ENCODE peak calls at places on chromosomes 16 and 17, in five cellular contexts. P is transverse colon, X is fibroblast of lung, K is PC-3, G is mammary epithelial cell. W is an unnamed sample. For H3K36me3 and H3K4me1, the result is how much of the 10 kb centered on the place peaks cover.

GRCh38 chr17:82497483-82498405 is 21.8 kb upstream of the FOXK2 start:
- DNase-seq in G (peak), K (peak), P (peak), X (peak), W (no peak)

GRCh38 chr16:985646-986400 is 4.3 kb downstream of the SOX8 start:
- DNase-seq in K (no peak), X (no peak), P (no peak), G (no peak), W (no peak)

GRCh38 chr17:63024716-63025115 is 58.7 kb downstream of the TANC2 start:
- DNase-seq in K (no peak), X (peak), G (no peak), P (no peak), W (no peak)

GRCh38 chr17:2940352-2940751 is 123.1 kb downstream of the OR1D5 start:
- DNase-seq in P (no peak), X (no peak), G (no peak), K (no peak), W (peak)

GRCh38 chr17:78979780-78980623 is at the start of gene LGALS3BP:
- DNase-seq in G (peak), X (peak), P (peak), K (peak), W (peak)

GRCh38 chr16:65782537-65783290 is 583.8 kb upstream of the CDH5 start:
- DNase-seq in X (peak), G (peak), K (peak), P (no peak), W (no peak)

GRCh38 chr16:4561565-4561964 is 5.4 kb downstream of the C16orf96 start:
- DNase-seq in P (no peak), K (no peak), G (no peak), X (no peak), W (no peak)

GRCh38 chr17:64411999-64412771 is 21.5 kb upstream of the PECAM1 start:
- DNase-seq in X (peak), P (peak), G (no peak), K (no peak), W (no peak)

DNA sequence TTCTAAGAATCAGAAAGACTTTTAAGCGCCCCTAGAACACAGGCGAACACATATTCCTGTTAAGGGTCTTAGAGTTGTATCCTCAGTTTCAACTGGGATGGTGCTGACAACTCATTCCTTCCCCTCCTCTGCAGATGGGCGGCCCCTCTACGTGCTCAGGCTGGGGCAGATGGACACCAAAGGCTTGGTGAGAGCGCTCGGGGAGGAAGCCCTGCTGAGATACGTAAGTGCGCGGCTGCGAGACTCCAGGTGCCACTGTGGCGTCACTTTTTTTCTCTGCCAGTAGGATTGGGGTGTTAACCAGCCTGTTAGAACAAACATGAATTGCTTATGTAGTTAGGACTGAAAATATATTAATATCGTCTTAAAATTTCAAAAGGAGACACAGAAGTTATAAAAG is 62.7 kb downstream of the SEC14L1 start:
- DNase-seq in K (no peak), X (no peak), G (no peak), P (no peak), W (no peak)
- H3K36me3 ChIP-seq in K (half or more), X (under half), G (under half), P (under half), W (under half)

GRCh38 chr16:15830832-15831451 is 25.9 kb downstream of the MYH11 start:
- DNase-seq in P (no peak), K (no peak), G (no peak), X (no peak), W (no peak)

GRCh38 chr16:15827709-15828343 is 29.0 kb downstream of the MYH11 start:
- DNase-seq in P (no peak), X (no peak), K (no peak), G (no peak), W (no peak)

GRCh38 chr16:15832241-15832640 is 24.6 kb downstream of the MYH11 start:
- DNase-seq in K (no peak), X (no peak), P (no peak), G (no peak), W (no peak)

GRCh38 chr16:15827299-15827698 is 29.5 kb downstream of the MYH11 start:
- DNase-seq in K (no peak), P (no peak), X (no peak), G (no peak), W (no peak)

DNA sequence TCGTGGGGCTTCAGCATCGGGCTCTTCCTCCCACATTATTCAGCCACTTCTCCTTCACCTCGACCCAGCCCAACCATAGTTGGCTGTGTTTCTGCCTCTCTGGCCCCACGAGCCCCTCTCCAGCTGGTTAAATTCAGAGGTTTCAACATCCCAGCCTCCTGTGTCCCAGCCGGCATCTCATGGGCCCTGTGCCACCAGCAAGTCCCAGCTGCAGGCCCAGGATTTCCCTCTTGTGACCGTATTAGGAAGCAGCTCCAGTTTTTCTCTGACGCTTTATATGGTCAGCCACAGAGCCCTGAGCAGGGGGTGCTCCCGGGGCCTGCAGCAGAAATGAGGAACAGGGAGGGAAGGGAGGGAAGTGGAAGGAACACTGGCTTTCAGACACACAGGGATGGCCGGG is 27.4 kb downstream of the MYH11 start:
- DNase-seq in P (peak), G (no peak), X (peak), K (no peak), W (peak)
- H3K27ac ChIP-seq in P (peak), G (no peak), X (no peak), K (no peak), W (peak)

GRCh38 chr17:12027658-12028057 is 7.0 kb downstream of the MAP2K4 start:
- DNase-seq in P (no peak), G (no peak), X (no peak), K (no peak), W (no peak)
- H3K4me1 ChIP-seq in P (under half), G (under half), X (under half), K (under half), W (under half)

DNA sequence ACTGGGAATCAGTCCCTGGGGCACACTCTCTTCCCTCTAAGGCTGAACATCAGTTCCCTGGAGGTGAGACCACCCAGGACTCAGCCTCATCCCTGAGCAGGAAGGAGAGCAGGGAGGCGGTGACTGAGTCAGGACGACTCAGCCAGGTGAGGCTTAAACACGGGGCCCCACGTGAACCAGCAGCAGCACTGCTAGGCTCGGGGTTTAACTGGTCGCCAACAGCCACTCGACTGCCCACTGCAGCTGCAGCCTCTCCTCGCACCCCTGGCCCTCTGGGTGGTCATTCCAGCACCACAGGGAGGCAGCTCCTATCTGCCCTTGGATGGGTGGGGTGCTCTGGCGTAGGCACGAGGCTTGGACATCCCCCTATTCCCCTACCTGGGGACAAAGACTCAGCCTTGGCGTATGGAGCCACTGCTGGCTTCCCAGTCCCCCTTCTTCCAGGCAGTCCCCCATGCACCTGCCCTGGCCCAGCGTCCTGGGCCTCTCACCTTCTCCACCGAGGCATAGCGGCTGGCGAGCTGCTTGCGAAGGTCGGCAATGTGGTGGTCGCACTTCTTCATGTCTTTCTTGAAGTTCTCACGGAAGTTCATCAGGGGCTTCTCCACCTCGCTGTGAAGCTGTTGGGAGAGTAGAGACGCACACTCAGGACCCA is 21.2 kb upstream of the RCVRN start:
- DNase-seq in X (no peak), P (no peak), K (peak), G (peak), W (no peak)
- H3K36me3 ChIP-seq in X (under half), P (under half), K (under half), G (under half), W (under half)

W was measured in breast epithelium.